ENCODE peak calls at places on chromosomes 3 and 15, in five cellular contexts. J is adrenal gland, N is tibial artery, Z is MM.1S, V is upper lobe of left lung. P is an unnamed sample.

GRCh38 chr3:155605571-155605970 is 139.3 kb downstream of the PLCH1 start:
- DNase-seq in Z (no peak), N (no peak), V (no peak), J (no peak), P (no peak)

GRCh38 chr15:90211440-90212168 is 10.5 kb downstream of the SEMA4B start:
- DNase-seq in V (peak; percentile 69), Z (no peak), J (no peak), N (no peak), P (no peak)

GRCh38 chr3:7710284-7710683 is 791.3 kb upstream of the LMCD1 start:
- DNase-seq in V (no peak), J (no peak), N (no peak), Z (no peak), P (no peak)

GRCh38 chr15:84108725-84109124 is 126.8 kb upstream of the GOLGA6L4 start:
- DNase-seq in V (no peak), Z (no peak), N (no peak), J (no peak), P (no peak)

GRCh38 chr3:15964605-15965061 is 166.9 kb upstream of the ANKRD28 start:
- DNase-seq in J (peak; percentile 43), V (no peak), Z (no peak), N (peak; percentile 41), P (peak; percentile 37)

GRCh38 chr3:32757618-32758374 is 60.0 kb upstream of the TRIM71 start:
- DNase-seq in V (no peak), N (no peak), Z (no peak), J (no peak), P (no peak)

GRCh38 chr15:64893481-64894394 is 18.0 kb upstream of the ANKDD1A start:
- DNase-seq in V (peak; percentile 92), J (peak; percentile 93), N (peak; percentile 91), Z (peak; percentile 100), P (peak; percentile 89)

GRCh38 chr3:18424862-18425640 is at the start of gene SATB1:
- DNase-seq in V (peak; percentile 88), N (peak; percentile 79), Z (peak; percentile 51), J (peak; percentile 83), P (peak; percentile 86)

GRCh38 chr3:98589331-98589870 is 4.0 kb downstream of the CPOX start:
- DNase-seq in J (no peak), V (no peak), Z (no peak), N (no peak), P (no peak)

GRCh38 chr3:100725935-100726334 is 16.6 kb downstream of the TFG start:
- DNase-seq in Z (no peak), N (no peak), V (no peak), J (no peak), P (no peak)

GRCh38 chr3:16290827-16291196 is 25.8 kb downstream of the OXNAD1 start:
- DNase-seq in J (no peak), V (no peak), Z (peak; percentile 35), N (no peak), P (no peak)

GRCh38 chr15:75712668-75713337 is at the start of gene CSPG4:
- DNase-seq in N (peak; percentile 61), J (no peak), Z (no peak), V (peak; percentile 37), P (peak; percentile 80)

GRCh38 chr3:194265505-194265892 is 85.6 kb downstream of the CPN2 start:
- DNase-seq in Z (peak; percentile 48), N (peak; percentile 87), V (peak; percentile 78), J (peak; percentile 86), P (peak; percentile 86)

GRCh38 chr3:28008235-28008634 is 233.2 kb upstream of the CMC1 start:
- DNase-seq in Z (no peak), V (no peak), N (no peak), J (no peak), P (no peak)

DNA sequence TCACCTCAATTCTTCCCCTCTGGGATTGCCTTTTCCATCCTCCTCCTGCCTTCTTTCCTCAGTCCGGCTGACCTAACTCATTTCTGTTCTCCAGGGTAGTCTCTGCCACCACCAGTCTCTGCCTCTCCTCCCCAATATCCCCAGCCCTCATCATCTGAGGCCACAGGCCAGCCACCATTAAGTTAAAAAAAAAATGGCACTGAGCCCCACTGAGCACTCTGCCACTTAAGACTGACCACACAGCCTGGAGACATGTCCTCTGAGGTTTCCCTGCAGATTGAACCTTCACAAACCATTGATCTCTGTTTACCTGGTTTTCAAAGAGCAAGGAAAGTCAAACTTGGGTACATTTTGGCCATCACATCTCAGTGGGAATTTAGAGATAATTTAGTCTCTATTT is 13.6 kb downstream of the LRRC2 start:
- DNase-seq in Z (no peak), V (no peak), N (no peak), J (no peak), P (no peak)
- H3K9me3 ChIP-seq in Z (no peaks in the 10 kb centered on the region), V (no peaks in the 10 kb centered on the region), N (no peaks in the 10 kb centered on the region), J (no peaks in the 10 kb centered on the region), P (no peaks in the 10 kb centered on the region)

DNA sequence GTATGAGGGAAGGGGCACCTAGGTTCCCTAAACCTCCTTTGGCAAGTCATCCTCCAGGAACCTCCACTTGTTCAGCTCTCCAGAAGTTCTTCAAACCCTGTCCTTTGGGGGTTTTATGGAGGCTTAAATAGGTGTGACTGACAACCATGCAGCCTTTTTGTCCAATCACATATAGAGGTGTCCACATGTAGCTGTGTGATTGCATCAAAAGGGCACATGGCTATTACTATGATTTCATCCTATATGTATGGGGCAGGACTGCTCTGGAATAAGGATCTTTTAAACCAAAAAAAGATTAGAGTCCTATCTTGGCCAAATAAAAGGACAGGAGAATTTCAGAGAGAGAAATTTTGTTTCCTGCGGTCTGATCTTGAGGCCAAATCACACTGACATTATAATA is 453.2 kb upstream of the EPHA6 start:
- DNase-seq in V (no peak), N (no peak), Z (no peak), J (no peak), P (no peak)
- H3K9me3 ChIP-seq in V (no peaks in the 10 kb centered on the region), N (no peaks in the 10 kb centered on the region), Z (no peaks in the 10 kb centered on the region), J (no peaks in the 10 kb centered on the region), P (no peaks in the 10 kb centered on the region)

GRCh38 chr15:85725019-85725418 is 69.7 kb downstream of the KLHL25 start:
- DNase-seq in Z (no peak), N (peak; percentile 62), V (no peak), J (no peak), P (peak; percentile 50)

GRCh38 chr15:85723960-85724945 is 70.5 kb downstream of the KLHL25 start:
- DNase-seq in N (no peak), J (no peak), Z (no peak), V (no peak), P (no peak)

GRCh38 chr15:85725564-85725963 is 69.2 kb downstream of the KLHL25 start:
- DNase-seq in Z (no peak), J (no peak), N (no peak), V (no peak), P (no peak)

GRCh38 chr15:85726446-85726845 is 68.3 kb downstream of the KLHL25 start:
- DNase-seq in J (no peak), N (no peak), Z (no peak), V (no peak), P (no peak)

DNA sequence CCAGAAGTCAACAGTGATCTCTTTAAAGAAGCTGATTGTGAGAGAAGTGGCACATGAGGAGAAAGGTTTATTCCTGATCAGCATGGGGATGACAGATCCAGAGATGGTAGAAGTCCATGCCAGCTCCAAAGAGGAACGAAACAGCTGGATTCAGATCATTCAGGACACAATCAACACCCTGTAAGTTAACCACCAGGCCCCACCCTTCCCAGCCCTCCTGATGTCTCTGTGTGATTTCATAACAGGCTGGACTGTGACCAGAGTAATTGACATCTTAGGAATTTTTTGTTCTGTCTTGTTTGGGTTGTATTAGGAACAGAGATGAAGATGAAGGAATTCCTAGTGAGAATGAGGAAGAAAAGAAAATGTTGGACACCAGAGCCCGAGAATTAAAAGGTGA is 67.7 kb downstream of the KLHL25 start:
- DNase-seq in V (no peak), N (peak; percentile 85), Z (no peak), J (no peak), P (no peak)
- H3K9me3 ChIP-seq in V (no peaks in the 10 kb centered on the region), N (no peaks in the 10 kb centered on the region), Z (no peaks in the 10 kb centered on the region), J (no peaks in the 10 kb centered on the region), P (no peaks in the 10 kb centered on the region)

DNA sequence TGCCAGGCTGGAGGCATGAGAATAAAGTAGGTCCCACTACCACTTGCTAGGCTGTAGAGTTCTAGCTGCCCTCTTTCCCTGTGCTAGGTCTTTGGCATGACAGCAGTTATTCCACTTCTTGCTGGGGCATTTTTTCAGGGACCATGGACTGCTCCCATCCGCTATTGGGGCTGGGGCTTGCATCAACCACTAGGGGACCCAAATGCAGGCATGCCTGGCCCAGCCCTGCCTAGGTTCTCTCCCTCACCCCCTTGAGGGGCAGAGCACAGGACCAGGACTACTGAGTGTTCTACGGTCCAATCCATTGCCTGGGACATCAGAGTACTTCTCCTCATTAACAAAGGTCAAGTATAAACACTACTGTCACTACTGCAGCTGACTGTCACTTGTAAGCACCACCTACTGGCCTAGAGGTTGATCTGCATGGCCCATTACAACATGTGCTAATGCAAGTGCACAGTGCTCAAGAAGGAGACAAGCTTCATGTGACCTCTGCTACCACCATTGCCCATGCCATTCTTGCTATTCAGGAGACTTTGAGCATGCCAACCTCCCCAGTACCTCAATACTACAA is 270.5 kb downstream of the MBNL1 start:
- DNase-seq in Z (no peak), V (no peak), J (no peak), N (no peak), P (no peak)
- H3K9me3 ChIP-seq in Z (peaks cover 4% of the 10 kb centered on the region), V (no peaks in the 10 kb centered on the region), J (no peaks in the 10 kb centered on the region), N (no peaks in the 10 kb centered on the region), P (no peaks in the 10 kb centered on the region)

P was measured in ovary.